ENCODE peak calls at places on chromosomes 1 and 21, in eight cellular contexts. One of them, this sample, is unnamed.

GRCh38 chr1:91546876-91547275 is 46.2 kb downstream of the CDC7 start:
- DNase-seq in 8988T: no peak
- DNase-seq in body of pancreas: no peak
- DNase-seq in stimulated activated naive B cell treated with anti-CD40 and anti-IgM and Interleukin-4, amounts not matched to agents 10 μg/mL and 1 μg/mL and 100 μg/mL, for 72 hours: no peak
- DNase-seq in activated CD4-positive, alpha-beta T cell treated with anti-CD3 and anti-CD28 coated beads, Interleukin-2, amount 50 U/mL, for 1 hour: no peak
- DNase-seq in HEK293T: no peak
- DNase-seq in type B pancreatic cell: no peak
- DNase-seq in NCI-H1105: no peak
- DNase-seq in this sample: no peak

GRCh38 chr1:109484519-109484975 is 842 bp downstream of the ATXN7L2 start:
- DNase-seq in 8988T: no peak
- DNase-seq in body of pancreas: no peak
- DNase-seq in stimulated activated naive B cell treated with anti-CD40 and anti-IgM and Interleukin-4, amounts not matched to agents 10 μg/mL and 1 μg/mL and 100 μg/mL, for 72 hours: no peak
- DNase-seq in activated CD4-positive, alpha-beta T cell treated with anti-CD3 and anti-CD28 coated beads, Interleukin-2, amount 50 U/mL, for 1 hour: no peak
- DNase-seq in HEK293T: no peak
- DNase-seq in type B pancreatic cell: no peak
- DNase-seq in NCI-H1105: no peak
- DNase-seq in this sample: peak; percentile 62

GRCh38 chr1:54069792-54070548 is 16.6 kb downstream of the TCEANC2 start:
- DNase-seq in 8988T: peak; percentile 21
- DNase-seq in body of pancreas: no peak
- DNase-seq in stimulated activated naive B cell treated with anti-CD40 and anti-IgM and Interleukin-4, amounts not matched to agents 10 μg/mL and 1 μg/mL and 100 μg/mL, for 72 hours: no peak
- DNase-seq in activated CD4-positive, alpha-beta T cell treated with anti-CD3 and anti-CD28 coated beads, Interleukin-2, amount 50 U/mL, for 1 hour: no peak
- DNase-seq in HEK293T: peak; percentile 55
- DNase-seq in type B pancreatic cell: no peak
- DNase-seq in NCI-H1105: peak; percentile 51
- DNase-seq in this sample: peak; percentile 66

GRCh38 chr1:46549697-46550681 is 1.5 kb downstream of the KNCN start:
- DNase-seq in 8988T: no peak
- DNase-seq in body of pancreas: no peak
- DNase-seq in stimulated activated naive B cell treated with anti-CD40 and anti-IgM and Interleukin-4, amounts not matched to agents 10 μg/mL and 1 μg/mL and 100 μg/mL, for 72 hours: no peak
- DNase-seq in activated CD4-positive, alpha-beta T cell treated with anti-CD3 and anti-CD28 coated beads, Interleukin-2, amount 50 U/mL, for 1 hour: peak; percentile 47
- DNase-seq in HEK293T: no peak
- DNase-seq in type B pancreatic cell: no peak
- DNase-seq in NCI-H1105: no peak
- DNase-seq in this sample: no peak

GRCh38 chr1:109787211-109787844 is 23.6 kb upstream of the EPS8L3 start:
- DNase-seq in 8988T: no peak
- DNase-seq in body of pancreas: no peak
- DNase-seq in stimulated activated naive B cell treated with anti-CD40 and anti-IgM and Interleukin-4, amounts not matched to agents 10 μg/mL and 1 μg/mL and 100 μg/mL, for 72 hours: no peak
- DNase-seq in activated CD4-positive, alpha-beta T cell treated with anti-CD3 and anti-CD28 coated beads, Interleukin-2, amount 50 U/mL, for 1 hour: no peak
- DNase-seq in HEK293T: no peak
- DNase-seq in type B pancreatic cell: no peak
- DNase-seq in NCI-H1105: no peak
- DNase-seq in this sample: no peak

GRCh38 chr21:36097427-36098230 is 27.8 kb downstream of the CBR1 start:
- DNase-seq in 8988T: no peak
- DNase-seq in body of pancreas: no peak
- DNase-seq in stimulated activated naive B cell treated with anti-CD40 and anti-IgM and Interleukin-4, amounts not matched to agents 10 μg/mL and 1 μg/mL and 100 μg/mL, for 72 hours: peak; percentile 27
- DNase-seq in activated CD4-positive, alpha-beta T cell treated with anti-CD3 and anti-CD28 coated beads, Interleukin-2, amount 50 U/mL, for 1 hour: no peak
- DNase-seq in HEK293T: peak; percentile 31
- DNase-seq in type B pancreatic cell: no peak
- DNase-seq in NCI-H1105: no peak
- DNase-seq in this sample: peak; percentile 67

GRCh38 chr21:38039369-38039768 is 123.1 kb upstream of the KCNJ6 start:
- DNase-seq in 8988T: no peak
- DNase-seq in body of pancreas: no peak
- DNase-seq in stimulated activated naive B cell treated with anti-CD40 and anti-IgM and Interleukin-4, amounts not matched to agents 10 μg/mL and 1 μg/mL and 100 μg/mL, for 72 hours: no peak
- DNase-seq in activated CD4-positive, alpha-beta T cell treated with anti-CD3 and anti-CD28 coated beads, Interleukin-2, amount 50 U/mL, for 1 hour: no peak
- DNase-seq in HEK293T: no peak
- DNase-seq in type B pancreatic cell: no peak
- DNase-seq in NCI-H1105: no peak
- DNase-seq in this sample: peak; percentile 42

GRCh38 chr1:110011527-110012041 is 22.8 kb upstream of the STRIP1 start:
- DNase-seq in 8988T: no peak
- DNase-seq in body of pancreas: peak; percentile 31
- DNase-seq in stimulated activated naive B cell treated with anti-CD40 and anti-IgM and Interleukin-4, amounts not matched to agents 10 μg/mL and 1 μg/mL and 100 μg/mL, for 72 hours: peak; percentile 57
- DNase-seq in activated CD4-positive, alpha-beta T cell treated with anti-CD3 and anti-CD28 coated beads, Interleukin-2, amount 50 U/mL, for 1 hour: peak; percentile 12
- DNase-seq in HEK293T: peak; percentile 68
- DNase-seq in type B pancreatic cell: no peak
- DNase-seq in NCI-H1105: no peak
- DNase-seq in this sample: peak; percentile 56

GRCh38 chr1:156376146-156376545 is 7.1 kb downstream of the RHBG start:
- DNase-seq in 8988T: no peak
- DNase-seq in body of pancreas: no peak
- DNase-seq in stimulated activated naive B cell treated with anti-CD40 and anti-IgM and Interleukin-4, amounts not matched to agents 10 μg/mL and 1 μg/mL and 100 μg/mL, for 72 hours: no peak
- DNase-seq in activated CD4-positive, alpha-beta T cell treated with anti-CD3 and anti-CD28 coated beads, Interleukin-2, amount 50 U/mL, for 1 hour: no peak
- DNase-seq in HEK293T: no peak
- DNase-seq in type B pancreatic cell: no peak
- DNase-seq in NCI-H1105: no peak
- DNase-seq in this sample: no peak

GRCh38 chr1:12386130-12386529 is 156.3 kb downstream of the VPS13D start:
- DNase-seq in 8988T: no peak
- DNase-seq in body of pancreas: no peak
- DNase-seq in stimulated activated naive B cell treated with anti-CD40 and anti-IgM and Interleukin-4, amounts not matched to agents 10 μg/mL and 1 μg/mL and 100 μg/mL, for 72 hours: no peak
- DNase-seq in activated CD4-positive, alpha-beta T cell treated with anti-CD3 and anti-CD28 coated beads, Interleukin-2, amount 50 U/mL, for 1 hour: peak; percentile 2
- DNase-seq in HEK293T: no peak
- DNase-seq in type B pancreatic cell: no peak
- DNase-seq in NCI-H1105: no peak
- DNase-seq in this sample: no peak

GRCh38 chr21:29557200-29557599 is 258.5 kb downstream of the BACH1 start:
- DNase-seq in 8988T: no peak
- DNase-seq in body of pancreas: no peak
- DNase-seq in stimulated activated naive B cell treated with anti-CD40 and anti-IgM and Interleukin-4, amounts not matched to agents 10 μg/mL and 1 μg/mL and 100 μg/mL, for 72 hours: no peak
- DNase-seq in activated CD4-positive, alpha-beta T cell treated with anti-CD3 and anti-CD28 coated beads, Interleukin-2, amount 50 U/mL, for 1 hour: no peak
- DNase-seq in HEK293T: no peak
- DNase-seq in type B pancreatic cell: no peak
- DNase-seq in NCI-H1105: no peak
- DNase-seq in this sample: no peak

GRCh38 chr1:36350659-36351171 is 27.3 kb upstream of the EVA1B start:
- DNase-seq in 8988T: peak; percentile 64
- DNase-seq in body of pancreas: no peak
- DNase-seq in stimulated activated naive B cell treated with anti-CD40 and anti-IgM and Interleukin-4, amounts not matched to agents 10 μg/mL and 1 μg/mL and 100 μg/mL, for 72 hours: no peak
- DNase-seq in activated CD4-positive, alpha-beta T cell treated with anti-CD3 and anti-CD28 coated beads, Interleukin-2, amount 50 U/mL, for 1 hour: peak; percentile 53
- DNase-seq in HEK293T: no peak
- DNase-seq in type B pancreatic cell: no peak
- DNase-seq in NCI-H1105: no peak
- DNase-seq in this sample: no peak

GRCh38 chr1:30572192-30572591 is 151.2 kb downstream of the MATN1 start:
- DNase-seq in 8988T: peak; percentile 19
- DNase-seq in body of pancreas: no peak
- DNase-seq in stimulated activated naive B cell treated with anti-CD40 and anti-IgM and Interleukin-4, amounts not matched to agents 10 μg/mL and 1 μg/mL and 100 μg/mL, for 72 hours: no peak
- DNase-seq in activated CD4-positive, alpha-beta T cell treated with anti-CD3 and anti-CD28 coated beads, Interleukin-2, amount 50 U/mL, for 1 hour: no peak
- DNase-seq in HEK293T: no peak
- DNase-seq in type B pancreatic cell: no peak
- DNase-seq in NCI-H1105: no peak
- DNase-seq in this sample: no peak

GRCh38 chr1:116945996-116946395 is 36.3 kb downstream of the PTGFRN start:
- DNase-seq in 8988T: no peak
- DNase-seq in body of pancreas: no peak
- DNase-seq in stimulated activated naive B cell treated with anti-CD40 and anti-IgM and Interleukin-4, amounts not matched to agents 10 μg/mL and 1 μg/mL and 100 μg/mL, for 72 hours: no peak
- DNase-seq in activated CD4-positive, alpha-beta T cell treated with anti-CD3 and anti-CD28 coated beads, Interleukin-2, amount 50 U/mL, for 1 hour: no peak
- DNase-seq in HEK293T: no peak
- DNase-seq in type B pancreatic cell: no peak
- DNase-seq in NCI-H1105: no peak
- DNase-seq in this sample: no peak

GRCh38 chr1:32200226-32201010 is at the start of gene CCDC28B:
- DNase-seq in 8988T: no peak
- DNase-seq in body of pancreas: peak; percentile 52
- DNase-seq in stimulated activated naive B cell treated with anti-CD40 and anti-IgM and Interleukin-4, amounts not matched to agents 10 μg/mL and 1 μg/mL and 100 μg/mL, for 72 hours: peak; percentile 77
- DNase-seq in activated CD4-positive, alpha-beta T cell treated with anti-CD3 and anti-CD28 coated beads, Interleukin-2, amount 50 U/mL, for 1 hour: peak; percentile 38
- DNase-seq in HEK293T: peak; percentile 75
- DNase-seq in type B pancreatic cell: no peak
- DNase-seq in NCI-H1105: peak; percentile 64
- DNase-seq in this sample: peak; percentile 69

GRCh38 chr1:210598135-210598652 is 269.5 kb downstream of the HHAT start:
- DNase-seq in 8988T: no peak
- DNase-seq in body of pancreas: no peak
- DNase-seq in stimulated activated naive B cell treated with anti-CD40 and anti-IgM and Interleukin-4, amounts not matched to agents 10 μg/mL and 1 μg/mL and 100 μg/mL, for 72 hours: no peak
- DNase-seq in activated CD4-positive, alpha-beta T cell treated with anti-CD3 and anti-CD28 coated beads, Interleukin-2, amount 50 U/mL, for 1 hour: no peak
- DNase-seq in HEK293T: no peak
- DNase-seq in type B pancreatic cell: no peak
- DNase-seq in NCI-H1105: no peak
- DNase-seq in this sample: no peak

GRCh38 chr1:18279713-18280074 is 172.1 kb downstream of the IGSF21 start:
- DNase-seq in 8988T: no peak
- DNase-seq in body of pancreas: no peak
- DNase-seq in stimulated activated naive B cell treated with anti-CD40 and anti-IgM and Interleukin-4, amounts not matched to agents 10 μg/mL and 1 μg/mL and 100 μg/mL, for 72 hours: no peak
- DNase-seq in activated CD4-positive, alpha-beta T cell treated with anti-CD3 and anti-CD28 coated beads, Interleukin-2, amount 50 U/mL, for 1 hour: no peak
- DNase-seq in HEK293T: no peak
- DNase-seq in type B pancreatic cell: no peak
- DNase-seq in NCI-H1105: peak; percentile 91
- DNase-seq in this sample: no peak

GRCh38 chr1:8477199-8477982 is 159.5 kb downstream of the SLC45A1 start:
- DNase-seq in 8988T: no peak
- DNase-seq in body of pancreas: no peak
- DNase-seq in stimulated activated naive B cell treated with anti-CD40 and anti-IgM and Interleukin-4, amounts not matched to agents 10 μg/mL and 1 μg/mL and 100 μg/mL, for 72 hours: no peak
- DNase-seq in activated CD4-positive, alpha-beta T cell treated with anti-CD3 and anti-CD28 coated beads, Interleukin-2, amount 50 U/mL, for 1 hour: no peak
- DNase-seq in HEK293T: no peak
- DNase-seq in type B pancreatic cell: no peak
- DNase-seq in NCI-H1105: no peak
- DNase-seq in this sample: no peak

GRCh38 chr1:201334325-201335173 is 42.9 kb downstream of the TNNT2 start:
- DNase-seq in 8988T: no peak
- DNase-seq in body of pancreas: no peak
- DNase-seq in stimulated activated naive B cell treated with anti-CD40 and anti-IgM and Interleukin-4, amounts not matched to agents 10 μg/mL and 1 μg/mL and 100 μg/mL, for 72 hours: no peak
- DNase-seq in activated CD4-positive, alpha-beta T cell treated with anti-CD3 and anti-CD28 coated beads, Interleukin-2, amount 50 U/mL, for 1 hour: no peak
- DNase-seq in HEK293T: no peak
- DNase-seq in type B pancreatic cell: no peak
- DNase-seq in NCI-H1105: no peak
- DNase-seq in this sample: no peak

GRCh38 chr1:164733070-164733469 is 174.1 kb downstream of the PBX1 start:
- DNase-seq in 8988T: no peak
- DNase-seq in body of pancreas: no peak
- DNase-seq in stimulated activated naive B cell treated with anti-CD40 and anti-IgM and Interleukin-4, amounts not matched to agents 10 μg/mL and 1 μg/mL and 100 μg/mL, for 72 hours: no peak
- DNase-seq in activated CD4-positive, alpha-beta T cell treated with anti-CD3 and anti-CD28 coated beads, Interleukin-2, amount 50 U/mL, for 1 hour: no peak
- DNase-seq in HEK293T: no peak
- DNase-seq in type B pancreatic cell: no peak
- DNase-seq in NCI-H1105: no peak
- DNase-seq in this sample: no peak

GRCh38 chr1:226779536-226779935 is 40.5 kb upstream of the ITPKB start:
- DNase-seq in 8988T: no peak
- DNase-seq in body of pancreas: no peak
- DNase-seq in stimulated activated naive B cell treated with anti-CD40 and anti-IgM and Interleukin-4, amounts not matched to agents 10 μg/mL and 1 μg/mL and 100 μg/mL, for 72 hours: no peak
- DNase-seq in activated CD4-positive, alpha-beta T cell treated with anti-CD3 and anti-CD28 coated beads, Interleukin-2, amount 50 U/mL, for 1 hour: no peak
- DNase-seq in HEK293T: no peak
- DNase-seq in type B pancreatic cell: no peak
- DNase-seq in NCI-H1105: no peak
- DNase-seq in this sample: no peak

GRCh38 chr1:151945725-151946365 is 36.5 kb upstream of the THEM4 start:
- DNase-seq in 8988T: no peak
- DNase-seq in body of pancreas: peak; percentile 67
- DNase-seq in stimulated activated naive B cell treated with anti-CD40 and anti-IgM and Interleukin-4, amounts not matched to agents 10 μg/mL and 1 μg/mL and 100 μg/mL, for 72 hours: peak; percentile 57
- DNase-seq in activated CD4-positive, alpha-beta T cell treated with anti-CD3 and anti-CD28 coated beads, Interleukin-2, amount 50 U/mL, for 1 hour: peak; percentile 78
- DNase-seq in HEK293T: peak; percentile 79
- DNase-seq in type B pancreatic cell: no peak
- DNase-seq in NCI-H1105: peak; percentile 59
- DNase-seq in this sample: peak; percentile 79

GRCh38 chr21:32252136-32252535 is 26.7 kb downstream of the MIS18A start:
- DNase-seq in 8988T: no peak
- DNase-seq in body of pancreas: no peak
- DNase-seq in stimulated activated naive B cell treated with anti-CD40 and anti-IgM and Interleukin-4, amounts not matched to agents 10 μg/mL and 1 μg/mL and 100 μg/mL, for 72 hours: no peak
- DNase-seq in activated CD4-positive, alpha-beta T cell treated with anti-CD3 and anti-CD28 coated beads, Interleukin-2, amount 50 U/mL, for 1 hour: no peak
- DNase-seq in HEK293T: no peak
- DNase-seq in type B pancreatic cell: no peak
- DNase-seq in NCI-H1105: no peak
- DNase-seq in this sample: no peak

GRCh38 chr1:57447551-57447950 is 23.7 kb upstream of the DAB1 start:
- DNase-seq in 8988T: no peak
- DNase-seq in body of pancreas: no peak
- DNase-seq in stimulated activated naive B cell treated with anti-CD40 and anti-IgM and Interleukin-4, amounts not matched to agents 10 μg/mL and 1 μg/mL and 100 μg/mL, for 72 hours: no peak
- DNase-seq in activated CD4-positive, alpha-beta T cell treated with anti-CD3 and anti-CD28 coated beads, Interleukin-2, amount 50 U/mL, for 1 hour: no peak
- DNase-seq in HEK293T: no peak
- DNase-seq in type B pancreatic cell: no peak
- DNase-seq in NCI-H1105: no peak
- DNase-seq in this sample: no peak

GRCh38 chr1:247110627-247111258 is 6.6 kb upstream of the ZNF669 start:
- DNase-seq in 8988T: no peak
- DNase-seq in body of pancreas: no peak
- DNase-seq in stimulated activated naive B cell treated with anti-CD40 and anti-IgM and Interleukin-4, amounts not matched to agents 10 μg/mL and 1 μg/mL and 100 μg/mL, for 72 hours: no peak
- DNase-seq in activated CD4-positive, alpha-beta T cell treated with anti-CD3 and anti-CD28 coated beads, Interleukin-2, amount 50 U/mL, for 1 hour: no peak
- DNase-seq in HEK293T: no peak
- DNase-seq in type B pancreatic cell: no peak
- DNase-seq in NCI-H1105: no peak
- DNase-seq in this sample: peak; percentile 72

GRCh38 chr1:36366091-36366661 is 19.5 kb downstream of the STK40 start:
- DNase-seq in 8988T: no peak
- DNase-seq in body of pancreas: no peak
- DNase-seq in stimulated activated naive B cell treated with anti-CD40 and anti-IgM and Interleukin-4, amounts not matched to agents 10 μg/mL and 1 μg/mL and 100 μg/mL, for 72 hours: no peak
- DNase-seq in activated CD4-positive, alpha-beta T cell treated with anti-CD3 and anti-CD28 coated beads, Interleukin-2, amount 50 U/mL, for 1 hour: peak; percentile 51
- DNase-seq in HEK293T: no peak
- DNase-seq in type B pancreatic cell: no peak
- DNase-seq in NCI-H1105: no peak
- DNase-seq in this sample: no peak

GRCh38 chr21:42063206-42063577 is 7.9 kb upstream of the UMODL1 start:
- DNase-seq in 8988T: no peak
- DNase-seq in body of pancreas: no peak
- DNase-seq in stimulated activated naive B cell treated with anti-CD40 and anti-IgM and Interleukin-4, amounts not matched to agents 10 μg/mL and 1 μg/mL and 100 μg/mL, for 72 hours: peak; percentile 46
- DNase-seq in activated CD4-positive, alpha-beta T cell treated with anti-CD3 and anti-CD28 coated beads, Interleukin-2, amount 50 U/mL, for 1 hour: peak; percentile 14
- DNase-seq in HEK293T: no peak
- DNase-seq in type B pancreatic cell: no peak
- DNase-seq in NCI-H1105: peak; percentile 70
- DNase-seq in this sample: no peak

GRCh38 chr1:232454487-232454886 is 175.4 kb downstream of the SIPA1L2 start:
- DNase-seq in 8988T: no peak
- DNase-seq in body of pancreas: no peak
- DNase-seq in stimulated activated naive B cell treated with anti-CD40 and anti-IgM and Interleukin-4, amounts not matched to agents 10 μg/mL and 1 μg/mL and 100 μg/mL, for 72 hours: no peak
- DNase-seq in activated CD4-positive, alpha-beta T cell treated with anti-CD3 and anti-CD28 coated beads, Interleukin-2, amount 50 U/mL, for 1 hour: no peak
- DNase-seq in HEK293T: no peak
- DNase-seq in type B pancreatic cell: no peak
- DNase-seq in NCI-H1105: no peak
- DNase-seq in this sample: no peak

GRCh38 chr1:100936194-100936967 is 40.5 kb downstream of the SLC30A7 start:
- DNase-seq in 8988T: no peak
- DNase-seq in body of pancreas: no peak
- DNase-seq in stimulated activated naive B cell treated with anti-CD40 and anti-IgM and Interleukin-4, amounts not matched to agents 10 μg/mL and 1 μg/mL and 100 μg/mL, for 72 hours: no peak
- DNase-seq in activated CD4-positive, alpha-beta T cell treated with anti-CD3 and anti-CD28 coated beads, Interleukin-2, amount 50 U/mL, for 1 hour: no peak
- DNase-seq in HEK293T: no peak
- DNase-seq in type B pancreatic cell: no peak
- DNase-seq in NCI-H1105: no peak
- DNase-seq in this sample: no peak

GRCh38 chr1:205355054-205355453 is 1.7 kb downstream of the KLHDC8A start:
- DNase-seq in 8988T: no peak
- DNase-seq in body of pancreas: peak; percentile 55
- DNase-seq in stimulated activated naive B cell treated with anti-CD40 and anti-IgM and Interleukin-4, amounts not matched to agents 10 μg/mL and 1 μg/mL and 100 μg/mL, for 72 hours: no peak
- DNase-seq in activated CD4-positive, alpha-beta T cell treated with anti-CD3 and anti-CD28 coated beads, Interleukin-2, amount 50 U/mL, for 1 hour: no peak
- DNase-seq in HEK293T: no peak
- DNase-seq in type B pancreatic cell: no peak
- DNase-seq in NCI-H1105: no peak
- DNase-seq in this sample: no peak

This sample was measured in K562.